ENCODE peak calls at places on chromosomes 16 and 17, in four cellular contexts. U is upper lobe of right lung, X is H1, G is right lobe of liver. T is an unnamed sample. For H3K4me1, the result is how much of the 10 kb centered on the place peaks cover.

GRCh38 chr17:43791589-43791988 is 11.4 kb downstream of the CFAP97D1 start:
- DNase-seq in U (no peak), X (no peak), G (no peak), T (no peak)

GRCh38 chr16:81315271-81316175 is 761 bp downstream of the GAN start:
- DNase-seq in U (peak), X (peak), G (peak), T (peak)

GRCh38 chr16:72094266-72094610 is 591 bp downstream of the DHX38 start:
- DNase-seq in U (no peak), X (no peak), G (no peak), T (no peak)

GRCh38 chr16:60142991-60143705 is 1409.0 kb upstream of the GOT2 start:
- DNase-seq in U (no peak), X (no peak), G (no peak), T (no peak)

GRCh38 chr16:29675811-29676643 is 3.0 kb upstream of the QPRT start:
- DNase-seq in U (no peak), X (no peak), G (no peak), T (peak)

GRCh38 chr17:40168262-40168832 is 8.9 kb upstream of the RAPGEFL1 start:
- DNase-seq in U (peak), X (peak), G (no peak), T (no peak)

GRCh38 chr16:88920618-88921602 is 54.5 kb upstream of the PABPN1L start:
- DNase-seq in U (no peak), X (no peak), G (no peak), T (peak)

GRCh38 chr17:47733047-47733413 is at the start of gene TBX21:
- DNase-seq in U (peak), X (peak), G (peak), T (peak)

GRCh38 chr17:39018267-39019134 is 51.3 kb upstream of the FBXO47 start:
- DNase-seq in U (no peak), X (no peak), G (no peak), T (no peak)

GRCh38 chr16:47713225-47713595 is 252.1 kb downstream of the PHKB start:
- DNase-seq in U (no peak), X (no peak), G (no peak), T (peak)

GRCh38 chr17:75263051-75263450 is 1.4 kb downstream of the MRPS7 start:
- DNase-seq in U (no peak), X (no peak), G (no peak), T (no peak)

GRCh38 chr17:13476722-13477121 is 125.0 kb downstream of the HS3ST3A1 start:
- DNase-seq in U (no peak), X (no peak), G (no peak), T (no peak)

GRCh38 chr16:81241706-81242105 is 3.2 kb downstream of the BCO1 start:
- DNase-seq in U (no peak), X (no peak), G (no peak), T (no peak)

GRCh38 chr17:80068301-80069160 is 32.1 kb downstream of the CCDC40 start:
- DNase-seq in U (no peak), X (no peak), G (no peak), T (peak)

GRCh38 chr16:4049031-4049430 is 67.2 kb downstream of the ADCY9 start:
- DNase-seq in U (no peak), X (no peak), G (no peak), T (no peak)

GRCh38 chr16:83219285-83219684 is 588.5 kb upstream of the HSBP1 start:
- DNase-seq in U (no peak), X (no peak), G (no peak), T (no peak)

GRCh38 chr16:71383054-71383773 is 24.7 kb downstream of the CALB2 start:
- DNase-seq in U (no peak), X (no peak), G (no peak), T (no peak)

GRCh38 chr17:47852113-47852949 is 1.4 kb upstream of the SP6 start:
- DNase-seq in U (no peak), X (no peak), G (peak), T (no peak)

GRCh38 chr17:51948128-51948527 is 210.4 kb downstream of the CA10 start:
- DNase-seq in U (no peak), X (no peak), G (no peak), T (no peak)

DNA sequence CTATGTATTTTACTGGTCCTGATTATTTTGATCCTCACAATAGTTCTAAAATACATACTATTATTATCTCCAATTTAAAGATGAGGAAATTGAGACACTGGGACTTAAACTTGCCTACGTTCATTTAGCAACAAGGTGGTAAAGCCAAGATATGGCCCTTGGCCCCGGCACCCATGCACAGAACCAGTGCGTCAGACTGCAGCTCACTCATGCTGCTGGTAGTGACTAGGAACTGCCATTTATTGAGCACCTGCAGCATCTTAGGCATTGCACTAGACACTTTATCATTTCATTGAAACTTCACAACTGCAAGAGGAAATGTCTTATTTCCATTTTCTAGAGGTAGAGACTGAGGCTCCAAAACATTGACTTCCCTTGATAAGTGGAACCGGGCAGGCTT is 93.3 kb downstream of the RAB11FIP4 start:
- DNase-seq in U (no peak), X (no peak), G (no peak), T (no peak)
- H3K4me1 ChIP-seq in U (under half), X (under half), G (under half), T (under half)

GRCh38 chr16:31713945-31714898 is 159.4 kb upstream of the ZNF267 start:
- DNase-seq in U (no peak), X (peak), G (no peak), T (no peak)
- TF ChIP-seq CTCF in U (peak), X (peak), G (no peak), T (peak)

DNA sequence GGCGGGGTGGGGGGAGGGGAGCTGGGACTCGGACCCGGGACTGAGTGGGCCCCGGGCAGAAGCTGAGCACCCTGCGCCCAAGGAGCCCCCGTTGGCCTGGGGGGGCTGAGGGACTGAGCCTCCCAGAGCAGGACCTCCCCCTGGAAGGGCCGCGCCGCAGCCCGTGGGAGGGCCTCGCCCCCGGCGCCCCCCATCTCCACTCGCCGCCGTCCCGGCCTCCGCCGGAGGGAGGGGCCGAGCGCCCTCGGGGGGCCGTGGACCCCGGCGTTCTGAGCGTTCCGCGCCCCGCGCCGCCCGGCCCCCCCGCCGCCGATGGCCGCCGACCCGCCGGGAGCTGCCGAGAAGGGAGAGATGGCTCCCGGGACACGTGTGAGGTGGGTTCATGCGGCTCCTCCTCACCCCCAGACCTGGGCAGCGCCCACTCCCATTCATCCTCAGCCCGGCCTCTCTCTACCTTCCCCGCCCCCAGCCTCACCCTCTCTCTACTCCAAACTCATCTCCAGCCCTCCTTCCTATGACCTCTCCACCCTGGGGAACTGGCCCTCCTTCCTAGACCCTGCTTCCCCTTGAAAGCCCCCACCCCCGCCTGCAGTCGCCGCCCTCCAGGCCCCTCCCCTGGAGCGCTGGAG is 828 bp downstream of the FBXL19 start:
- DNase-seq in U (no peak), X (peak), G (no peak), T (no peak)
- H3K4me3 ChIP-seq in U (peak), X (peak), G (peak), T (peak)

GRCh38 chr17:1608676-1609075 is 20.0 kb downstream of the SLC43A2 start:
- DNase-seq in U (no peak), X (no peak), G (no peak), T (no peak)
- H3K4me1 ChIP-seq in U (under half), X (under half), G (under half), T (under half)

T was measured in BE2C.